ENCODE peak calls at places on chromosomes 13 and 19, in eight cellular contexts. G, Q, N, L, A, B, K and J are unnamed samples.

GRCh38 chr13:67229438-67230242 is 496 bp downstream of the PCDH9 start:
- DNase-seq in G (no peak), Q (no peak), N (no peak), L (no peak), A (peak), B (peak), K (no peak), J (peak)

GRCh38 chr19:30375651-30376050 is 3.5 kb downstream of the ZNF536 start:
- DNase-seq in G (no peak), Q (no peak), N (no peak), L (no peak), A (no peak), B (peak), K (no peak), J (no peak)

GRCh38 chr19:18007605-18007938 is 398 bp upstream of the ARRDC2 start:
- DNase-seq in G (no peak), Q (no peak), N (no peak), L (no peak), A (no peak), B (no peak), K (no peak), J (no peak)

GRCh38 chr13:21573920-21574712 is 29.9 kb downstream of the MICU2 start:
- DNase-seq in G (no peak), Q (no peak), N (no peak), L (no peak), A (no peak), B (no peak), K (no peak), J (no peak)

GRCh38 chr13:93991569-93991968 is 487.9 kb downstream of the DCT start:
- DNase-seq in G (no peak), Q (no peak), N (no peak), L (no peak), A (no peak), B (no peak), K (no peak), J (no peak)

GRCh38 chr19:48656840-48657474 is 11.0 kb upstream of the CA11 start:
- DNase-seq in G (no peak), Q (no peak), N (no peak), L (no peak), A (peak), B (no peak), K (peak), J (peak)

GRCh38 chr13:98722958-98723357 is 29.5 kb downstream of the SLC15A1 start:
- DNase-seq in G (no peak), Q (no peak), N (no peak), L (no peak), A (no peak), B (no peak), K (no peak), J (no peak)

GRCh38 chr19:39448271-39448670 is 2.9 kb downstream of the SUPT5H start:
- DNase-seq in G (no peak), Q (no peak), N (no peak), L (peak), A (peak), B (no peak), K (no peak), J (peak)

GRCh38 chr19:29843180-29844051 is 31.6 kb downstream of the CCNE1 start:
- DNase-seq in G (no peak), Q (peak), N (no peak), L (no peak), A (no peak), B (no peak), K (no peak), J (no peak)

GRCh38 chr19:38317104-38317612 is 1.4 kb upstream of the YIF1B start:
- DNase-seq in G (no peak), Q (no peak), N (no peak), L (peak), A (no peak), B (no peak), K (no peak), J (no peak)

GRCh38 chr19:52566588-52566987 is 3.5 kb upstream of the ZNF701 start:
- DNase-seq in G (no peak), Q (no peak), N (no peak), L (no peak), A (peak), B (no peak), K (peak), J (peak)